ENCODE peak calls at places on chromosomes 2 and 18, in eight cellular contexts. E is NAMALWA, C is GM13977, H is astrocyte of the spinal cord, B is H7, J is Calu3, D is cardiac muscle cell, T is T-cell. P is an unnamed sample.

GRCh38 chr2:101613073-101613704 is 84.3 kb upstream of the MAP4K4 start:
- DNase-seq in C (no peak), E (no peak), T (no peak), H (no peak), D (no peak), B (no peak), J (no peak), P (no peak)

GRCh38 chr2:105403785-105404698 is 5.2 kb upstream of the FHL2 start:
- DNase-seq in B (peak), J (peak), H (peak), D (no peak), T (no peak), E (peak), C (no peak), P (peak)

GRCh38 chr2:26941486-26941885 is 29.0 kb upstream of the MAPRE3 start:
- DNase-seq in E (no peak), C (no peak), T (no peak), D (no peak), J (no peak), B (no peak), H (no peak), P (no peak)

GRCh38 chr2:138137949-138138348 is 173.7 kb downstream of the HNMT start:
- DNase-seq in H (no peak), D (no peak), B (no peak), J (no peak), T (no peak), C (no peak), E (no peak), P (peak)

GRCh38 chr2:19362652-19363473 is 4.4 kb upstream of the OSR1 start:
- DNase-seq in E (no peak), B (peak), J (peak), T (no peak), H (peak), D (peak), C (peak), P (peak)

GRCh38 chr2:10883880-10884529 is 27.7 kb upstream of the KCNF1 start:
- DNase-seq in D (no peak), H (no peak), J (no peak), E (no peak), T (no peak), B (no peak), C (no peak), P (no peak)

GRCh38 chr2:214960677-214961076 is 151.2 kb upstream of the BARD1 start:
- DNase-seq in T (no peak), H (peak), B (no peak), J (no peak), C (peak), D (no peak), E (peak), P (no peak)

GRCh38 chr2:66303471-66303870 is 131.5 kb upstream of the MEIS1 start:
- DNase-seq in D (no peak), B (no peak), C (no peak), H (no peak), J (no peak), E (no peak), T (no peak), P (no peak)

GRCh38 chr2:196750977-196751631 is 48.4 kb downstream of the GTF3C3 start:
- DNase-seq in H (peak), D (peak), E (peak), B (peak), C (peak), T (peak), J (peak), P (peak)

GRCh38 chr2:20015482-20016083 is 3.1 kb upstream of the MATN3 start:
- DNase-seq in H (peak), B (peak), D (peak), E (peak), T (no peak), C (peak), J (peak), P (peak)

GRCh38 chr2:182672471-182673165 is 43.4 kb upstream of the DNAJC10 start:
- DNase-seq in H (peak), D (peak), E (no peak), T (no peak), J (no peak), C (no peak), B (no peak), P (no peak)

GRCh38 chr18:2223859-2224258 is 347.4 kb downstream of the METTL4 start:
- DNase-seq in C (no peak), H (peak), E (peak), J (peak), T (no peak), D (peak), B (peak), P (peak)

P was measured in erythroblast.